ENCODE peak calls at places on chromosomes 16 and 17, in ten cellular contexts. R, Z, H, T, P, A, J, X, F and D are unnamed samples.

GRCh38 chr16:15973460-15973859 is 24.0 kb downstream of the ABCC1 start:
- DNase-seq in A (no peak), T (no peak), P (no peak), H (no peak), F (peak; percentile 69), X (no peak), Z (no peak), J (no peak), R (no peak), D (no peak)

GRCh38 chr17:81065500-81065899 is 30.5 kb downstream of the BAIAP2 start:
- DNase-seq in F (no peak), J (no peak), P (no peak), Z (no peak), T (no peak), X (no peak), A (no peak), R (no peak), H (no peak), D (no peak)

GRCh38 chr16:57022445-57022844 is 33.1 kb downstream of the NLRC5 start:
- DNase-seq in A (no peak), X (no peak), P (peak; percentile 5), T (no peak), J (no peak), H (no peak), F (no peak), Z (no peak), R (no peak), D (no peak)

GRCh38 chr17:51486091-51486490 is 225.7 kb downstream of the UTP18 start:
- DNase-seq in T (no peak), J (no peak), R (no peak), X (no peak), A (no peak), P (no peak), F (no peak), Z (no peak), H (no peak), D (no peak)

GRCh38 chr17:62718420-62718819 is 89.7 kb downstream of the MARCHF10 start:
- DNase-seq in F (peak; percentile 76), Z (no peak), T (peak; percentile 29), A (no peak), H (no peak), X (peak; percentile 43), J (no peak), P (no peak), R (no peak), D (peak; percentile 44)

GRCh38 chr17:66255112-66255511 is 25.9 kb upstream of the APOH start:
- DNase-seq in A (peak; percentile 22), P (peak; percentile 43), J (no peak), T (peak; percentile 74), F (peak; percentile 81), H (peak; percentile 51), Z (no peak), R (peak; percentile 42), X (no peak), D (no peak)

GRCh38 chr17:7183433-7184090 is 4.4 kb upstream of the ASGR1 start:
- DNase-seq in J (no peak), A (no peak), Z (no peak), H (no peak), R (no peak), T (no peak), P (no peak), F (no peak), X (no peak), D (no peak)

GRCh38 chr17:42571435-42572225 is 4.7 kb downstream of the MLX start:
- DNase-seq in X (no peak), R (no peak), Z (no peak), T (no peak), J (no peak), P (no peak), A (no peak), H (no peak), F (no peak), D (no peak)

GRCh38 chr17:48074322-48075054 is 26.3 kb downstream of the NFE2L1 start:
- DNase-seq in T (peak; percentile 70), H (peak; percentile 56), P (peak; percentile 87), X (peak; percentile 56), A (peak; percentile 54), F (peak; percentile 83), R (peak; percentile 75), J (peak; percentile 63), Z (peak; percentile 72), D (peak; percentile 74)

GRCh38 chr16:88468289-88469129 is 15.4 kb downstream of the ZFPM1 start:
- DNase-seq in J (no peak), X (peak; percentile 39), R (peak; percentile 37), T (peak; percentile 15), P (peak; percentile 47), F (peak; percentile 55), A (no peak), H (peak; percentile 76), Z (no peak), D (peak; percentile 91)

GRCh38 chr17:6661464-6661848 is 9.9 kb downstream of the C17orf100 start:
- DNase-seq in X (no peak), P (no peak), T (no peak), H (no peak), J (no peak), R (no peak), A (no peak), Z (no peak), F (no peak), D (no peak)

GRCh38 chr17:62109378-62109902 is 44.4 kb upstream of the MED13 start:
- DNase-seq in F (peak; percentile 62), T (peak; percentile 71), H (peak; percentile 11), Z (no peak), R (peak; percentile 45), A (no peak), X (peak; percentile 78), J (no peak), P (peak; percentile 79), D (peak; percentile 70)

GRCh38 chr17:43366809-43367587 is 31.8 kb upstream of the ARL4D start:
- DNase-seq in X (peak; percentile 27), H (no peak), Z (no peak), T (no peak), F (peak; percentile 46), A (no peak), J (no peak), R (no peak), P (peak; percentile 24), D (no peak)

GRCh38 chr17:57521606-57522435 is 223.3 kb downstream of the CCDC182 start:
- DNase-seq in F (no peak), A (no peak), X (no peak), Z (no peak), T (no peak), R (no peak), J (no peak), H (no peak), P (no peak), D (no peak)

GRCh38 chr17:6365187-6365943 is 69.6 kb downstream of the AIPL1 start:
- DNase-seq in X (no peak), R (no peak), F (peak; percentile 49), J (no peak), Z (no peak), P (no peak), T (peak; percentile 89), H (no peak), A (no peak), D (peak; percentile 26)

GRCh38 chr17:62740066-62740465 is 68.0 kb downstream of the MARCHF10 start:
- DNase-seq in H (no peak), Z (no peak), J (no peak), F (peak; percentile 77), P (no peak), T (no peak), R (no peak), X (no peak), A (no peak), D (no peak)

GRCh38 chr17:2867441-2868424 is 71.5 kb downstream of the RAP1GAP2 start:
- DNase-seq in H (no peak), X (no peak), A (no peak), Z (no peak), R (no peak), F (peak; percentile 91), T (peak; percentile 67), P (no peak), J (no peak), D (peak; percentile 76)